ENCODE peak calls at places on chromosomes 5 and 9, in eight cellular contexts. M is cardiac fibroblast, U is neural crest cell, X is endothelial cell, K is upper lobe of right lung, I is mucosa of descending colon, Z is adrenal gland, G is astrocyte of the spinal cord. T is an unnamed sample.
A peak's percentile ranks its signal among the peaks of the same experiment; 100 is the strongest.

GRCh38 chr9:88574993-88575392 is 40.0 kb downstream of the NXNL2 start:
- DNase-seq in M (peak; percentile 37), U (no peak), X (no peak), K (no peak), I (no peak), Z (no peak), G (peak; percentile 31), T (no peak)

GRCh38 chr9:137353223-137354152 is 51.4 kb upstream of the NRARP start:
- DNase-seq in M (no peak), U (no peak), X (no peak), K (peak; percentile 72), I (no peak), Z (peak; percentile 21), G (no peak), T (no peak)

GRCh38 chr9:136656339-136656738 is 6.4 kb upstream of the EGFL7 start:
- DNase-seq in M (no peak), U (no peak), X (no peak), K (no peak), I (no peak), Z (no peak), G (no peak), T (no peak)

GRCh38 chr5:180670586-180671359 is 21.4 kb upstream of the FLT4 start:
- DNase-seq in M (peak; percentile 59), U (peak; percentile 45), X (peak; percentile 73), K (no peak), I (peak; percentile 61), Z (peak; percentile 47), G (peak; percentile 29), T (peak; percentile 77)

GRCh38 chr5:54655761-54656160 is 138.2 kb downstream of the SNX18 start:
- DNase-seq in M (no peak), U (no peak), X (no peak), K (no peak), I (no peak), Z (no peak), G (peak; percentile 75), T (no peak)

GRCh38 chr5:59107692-59108091 is 524.8 kb downstream of the RAB3C start:
- DNase-seq in M (peak; percentile 71), U (no peak), X (no peak), K (no peak), I (no peak), Z (no peak), G (peak; percentile 20), T (no peak)

GRCh38 chr9:125428060-125428481 is 166.4 kb downstream of the GAPVD1 start:
- DNase-seq in M (peak; percentile 17), U (no peak), X (no peak), K (peak; percentile 74), I (no peak), Z (no peak), G (no peak), T (peak; percentile 48)

GRCh38 chr9:134433909-134434895 is 107.9 kb downstream of the RXRA start:
- DNase-seq in M (no peak), U (no peak), X (no peak), K (no peak), I (no peak), Z (no peak), G (no peak), T (no peak)

GRCh38 chr9:130946778-130947617 is 8.0 kb upstream of the FIBCD1 start:
- DNase-seq in M (peak; percentile 60), U (no peak), X (no peak), K (no peak), I (peak; percentile 74), Z (no peak), G (no peak), T (no peak)

GRCh38 chr9:3367185-3367584 is 158.6 kb downstream of the RFX3 start:
- DNase-seq in M (no peak), U (no peak), X (peak; percentile 4), K (no peak), I (no peak), Z (no peak), G (no peak), T (no peak)

GRCh38 chr5:126755593-126755992 is 21.3 kb upstream of the LMNB1 start:
- DNase-seq in M (no peak), U (no peak), X (no peak), K (no peak), I (no peak), Z (no peak), G (no peak), T (no peak)

GRCh38 chr9:129481824-129482511 is 138.9 kb downstream of the C9orf50 start:
- DNase-seq in M (peak; percentile 67), U (no peak), X (no peak), K (no peak), I (peak; percentile 44), Z (peak; percentile 53), G (no peak), T (no peak)

GRCh38 chr5:83492331-83492730 is 20.8 kb downstream of the VCAN start:
- DNase-seq in M (peak; percentile 21), U (no peak), X (no peak), K (no peak), I (no peak), Z (no peak), G (no peak), T (no peak)

GRCh38 chr5:5616247-5616895 is 193.9 kb downstream of the ICE1 start:
- DNase-seq in M (no peak), U (no peak), X (no peak), K (no peak), I (no peak), Z (no peak), G (no peak), T (no peak)
- TF ChIP-seq CTCF in M (no peak), U (no peak), X (peak; percentile 26), K (no peak), I (no peak), Z (no peak), G (no peak), T (no peak)

GRCh38 chr9:109198736-109199384 is 31.8 kb upstream of the FRRS1L start:
- DNase-seq in M (no peak), U (no peak), X (no peak), K (no peak), I (no peak), Z (no peak), G (no peak), T (no peak)
- TF ChIP-seq CTCF in M (no peak), U (no peak), X (no peak), K (peak; percentile 28), I (no peak), Z (no peak), G (no peak), T (peak; percentile 16)

GRCh38 chr5:149597618-149598017 is 16.3 kb downstream of the ARHGEF37 start:
- DNase-seq in M (no peak), U (no peak), X (no peak), K (no peak), I (no peak), Z (no peak), G (no peak), T (no peak)

GRCh38 chr5:149596712-149597111 is 15.4 kb downstream of the ARHGEF37 start:
- DNase-seq in M (no peak), U (no peak), X (no peak), K (no peak), I (no peak), Z (no peak), G (peak; percentile 22), T (no peak)

GRCh38 chr5:149599375-149599774 is 18.1 kb downstream of the ARHGEF37 start:
- DNase-seq in M (no peak), U (no peak), X (no peak), K (no peak), I (no peak), Z (no peak), G (no peak), T (no peak)

GRCh38 chr5:149600932-149601331 is 19.6 kb downstream of the ARHGEF37 start:
- DNase-seq in M (no peak), U (no peak), X (no peak), K (no peak), I (no peak), Z (no peak), G (no peak), T (no peak)

GRCh38 chr5:149598966-149599365 is 17.7 kb downstream of the ARHGEF37 start:
- DNase-seq in M (no peak), U (no peak), X (no peak), K (no peak), I (no peak), Z (no peak), G (no peak), T (no peak)
- TF ChIP-seq CTCF in M (no peak), U (no peak), X (no peak), K (no peak), I (no peak), Z (no peak), G (no peak), T (no peak)

GRCh38 chr5:157648275-157648990 is 3.8 kb downstream of the SOX30 start:
- DNase-seq in M (no peak), U (no peak), X (no peak), K (no peak), I (no peak), Z (no peak), G (peak; percentile 42), T (no peak)

GRCh38 chr5:157651011-157651611 is 1.1 kb downstream of the SOX30 start:
- DNase-seq in M (no peak), U (no peak), X (no peak), K (no peak), I (no peak), Z (no peak), G (no peak), T (no peak)

GRCh38 chr5:157652377-157652692 is at the start of gene SOX30:
- DNase-seq in M (no peak), U (no peak), X (no peak), K (no peak), I (no peak), Z (no peak), G (no peak), T (no peak)

GRCh38 chr5:157649091-157649490 is 3.1 kb downstream of the SOX30 start:
- DNase-seq in M (no peak), U (no peak), X (no peak), K (no peak), I (no peak), Z (no peak), G (no peak), T (no peak)

GRCh38 chr5:157651623-157652376 is 438 bp downstream of the SOX30 start:
- DNase-seq in M (peak; percentile 62), U (no peak), X (peak; percentile 66), K (peak; percentile 90), I (peak; percentile 86), Z (peak; percentile 38), G (peak; percentile 35), T (peak; percentile 86)
- TF ChIP-seq CTCF in M (peak; percentile 2), U (no peak), X (peak; percentile 20), K (peak; percentile 32), I (peak; percentile 42), Z (no peak), G (peak; percentile 28), T (no peak)

DNA sequence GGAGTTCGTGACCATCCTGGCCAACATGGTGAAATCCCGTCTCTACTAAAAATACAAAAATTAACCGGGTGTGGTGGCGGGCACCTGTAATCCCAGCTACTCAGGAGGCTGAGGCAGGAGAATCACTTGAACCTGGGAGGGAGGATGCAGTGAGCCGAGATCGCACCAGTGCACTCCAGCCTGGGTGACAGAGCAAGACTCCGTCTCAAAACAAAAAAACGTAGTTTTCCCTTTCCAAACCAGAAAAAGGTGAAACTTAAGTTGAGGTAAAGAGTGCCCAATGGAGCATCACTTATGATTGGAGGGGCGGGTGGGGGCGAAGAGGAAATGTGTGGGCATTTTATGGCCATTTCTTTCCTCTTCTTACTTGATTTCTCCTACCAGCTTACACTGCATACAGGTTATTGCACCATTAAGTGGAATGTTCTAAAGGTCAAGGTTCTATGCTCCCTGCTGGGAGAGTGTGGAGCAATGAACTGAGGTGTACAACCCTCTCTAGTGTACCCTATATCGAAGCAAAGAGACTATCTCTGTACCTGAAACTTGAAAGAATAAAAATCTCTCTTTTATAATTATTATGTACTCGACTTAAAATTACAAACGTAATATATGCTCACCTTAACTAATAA is 136.2 kb downstream of the DEPDC1B start:
- DNase-seq in M (no peak), U (no peak), X (no peak), K (no peak), I (no peak), Z (no peak), G (no peak), T (no peak)
- TF ChIP-seq CTCF in M (no peak), U (no peak), X (no peak), K (no peak), I (no peak), Z (no peak), G (no peak), T (no peak)

T was measured in activated CD8-positive, alpha-beta T cell treated with anti-CD3 and anti-CD28 coated beads for 36 hours.